ENCODE peak calls at places on chromosomes 5 and 9, in seven cellular contexts. Q is esophagus muscularis mucosa, H is GM12878, E is HepG2, M is upper lobe of left lung, X is ovary, R is stomach. P is an unnamed sample.

GRCh38 chr5:151459680-151460079 is 12.3 kb downstream of the SLC36A1 start:
- DNase-seq in E (no peak), Q (no peak), M (no peak), X (no peak), R (no peak), H (no peak), P (no peak)

GRCh38 chr5:151694035-151694485 is 7.3 kb upstream of the SPARC start:
- DNase-seq in E (peak; percentile 97), R (no peak), M (no peak), H (no peak), X (no peak), Q (no peak), P (no peak)

GRCh38 chr9:96057155-96057554 is 181.7 kb downstream of the ERCC6L2 start:
- DNase-seq in Q (no peak), X (no peak), R (no peak), M (no peak), H (no peak), E (no peak), P (no peak)

GRCh38 chr9:7549261-7549660 is 250.3 kb downstream of the DMAC1 start:
- DNase-seq in R (no peak), M (no peak), Q (no peak), H (no peak), E (no peak), X (no peak), P (no peak)

GRCh38 chr5:136636001-136636400 is 270.7 kb upstream of the TRPC7 start:
- DNase-seq in X (no peak), Q (no peak), R (no peak), H (no peak), M (no peak), E (no peak), P (no peak)

GRCh38 chr5:40999966-41000365 is 71.2 kb downstream of the MROH2B start:
- DNase-seq in H (no peak), R (no peak), Q (peak; percentile 50), M (no peak), X (no peak), E (no peak), P (no peak)

GRCh38 chr5:56305551-56305950 is 72.4 kb upstream of the ANKRD55 start:
- DNase-seq in E (no peak), H (no peak), R (no peak), Q (no peak), X (no peak), M (peak; percentile 7), P (no peak)

GRCh38 chr5:68285857-68286611 is 70.5 kb downstream of the PIK3R1 start:
- DNase-seq in E (peak; percentile 40), M (no peak), R (no peak), H (no peak), X (no peak), Q (no peak), P (no peak)

GRCh38 chr9:86413966-86414880 is 60.0 kb upstream of the TUT7 start:
- DNase-seq in H (no peak), R (no peak), M (no peak), X (no peak), Q (no peak), E (peak; percentile 25), P (no peak)

GRCh38 chr9:70043689-70044449 is at the start of gene MAMDC2:
- DNase-seq in H (no peak), R (peak; percentile 27), Q (peak; percentile 92), M (peak; percentile 89), X (peak; percentile 79), E (no peak), P (peak; percentile 54)

GRCh38 chr5:79318935-79319614 is 83.1 kb downstream of the JMY start:
- DNase-seq in M (no peak), H (no peak), E (no peak), R (no peak), Q (no peak), X (no peak), P (no peak)

GRCh38 chr9:121651295-121652036 is at the start of gene DAB2IP:
- DNase-seq in X (peak; percentile 82), R (peak; percentile 69), H (no peak), Q (no peak), E (no peak), M (peak; percentile 91), P (no peak)

GRCh38 chr5:14871084-14871572 is 450 bp downstream of the ANKH start:
- DNase-seq in R (no peak), X (peak; percentile 55), E (no peak), Q (no peak), H (no peak), M (peak; percentile 90), P (no peak)

GRCh38 chr9:28031521-28032177 is 458.4 kb upstream of the C9orf72 start:
- DNase-seq in M (no peak), Q (no peak), E (no peak), X (no peak), H (no peak), R (no peak), P (no peak)

GRCh38 chr5:134005415-134006118 is 792 bp upstream of the VDAC1 start:
- DNase-seq in Q (no peak), X (peak; percentile 72), H (no peak), M (peak; percentile 90), E (no peak), R (peak; percentile 50), P (no peak)

GRCh38 chr9:36971935-36972488 is 62.1 kb downstream of the PAX5 start:
- DNase-seq in X (no peak), H (no peak), R (no peak), Q (no peak), E (no peak), M (no peak), P (no peak)

GRCh38 chr5:2491846-2492245 is 259.6 kb downstream of the IRX2 start:
- DNase-seq in R (no peak), Q (no peak), M (no peak), X (no peak), H (no peak), E (no peak), P (no peak)

GRCh38 chr5:124343451-124343867 is 403.0 kb downstream of the ZNF608 start:
- DNase-seq in E (no peak), Q (no peak), X (no peak), M (no peak), H (no peak), R (no peak), P (no peak)

GRCh38 chr5:28648108-28648507 is 1609.7 kb upstream of the CDH9 start:
- DNase-seq in E (peak; percentile 1), R (no peak), H (no peak), X (no peak), M (no peak), Q (no peak), P (no peak)

GRCh38 chr9:88746744-88747398 is 211.9 kb downstream of the NXNL2 start:
- DNase-seq in R (no peak), H (no peak), E (no peak), M (peak; percentile 30), Q (peak; percentile 81), X (no peak), P (no peak)

GRCh38 chr5:102681403-102681983 is 73.6 kb upstream of the PAM start:
- DNase-seq in E (peak; percentile 46), R (peak; percentile 73), H (peak; percentile 3), Q (no peak), X (peak; percentile 47), M (no peak), P (peak; percentile 42)

GRCh38 chr5:139847091-139847490 is 51.5 kb downstream of the PSD2 start:
- DNase-seq in Q (no peak), X (peak; percentile 35), E (no peak), M (no peak), H (no peak), R (no peak), P (no peak)

GRCh38 chr5:148268556-148268955 is at the start of gene SPINK13:
- DNase-seq in E (peak; percentile 36), M (no peak), H (no peak), Q (no peak), R (peak; percentile 37), X (no peak), P (no peak)

GRCh38 chr5:56003179-56003578 is 8.4 kb upstream of the IL6ST start:
- DNase-seq in M (no peak), R (peak; percentile 68), H (no peak), E (peak; percentile 90), X (no peak), Q (no peak), P (no peak)

GRCh38 chr5:141050622-141051525 is at the start of gene PCDHB1:
- DNase-seq in E (no peak), X (no peak), R (no peak), M (no peak), Q (no peak), H (no peak), P (no peak)

DNA sequence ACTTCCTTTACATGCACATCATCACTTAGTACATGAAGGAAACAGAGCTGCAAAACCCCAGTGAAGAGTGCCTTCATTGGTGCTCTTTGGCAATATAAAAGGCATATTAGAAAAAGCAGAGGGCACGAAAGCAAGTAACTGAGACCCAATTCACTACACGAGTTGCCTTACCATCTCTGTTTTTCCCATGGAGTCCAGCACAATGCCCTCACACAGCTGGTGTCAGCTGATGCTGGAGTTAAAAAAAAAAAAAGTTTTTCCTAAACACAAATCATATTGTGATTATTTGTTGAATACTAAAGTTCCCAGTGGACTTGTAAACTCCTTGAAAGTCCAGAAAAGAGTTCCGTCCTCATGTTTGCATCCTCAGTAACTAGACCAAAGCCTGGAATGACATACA is 25.6 kb downstream of the MARCHF3 start:
- DNase-seq in M (no peak), H (no peak), X (no peak), R (no peak), Q (no peak), E (no peak), P (no peak)
- H3K27me3 ChIP-seq in M (no peaks in the 10 kb centered on the region), H (no peaks in the 10 kb centered on the region), X (no peaks in the 10 kb centered on the region), R (no peaks in the 10 kb centered on the region), Q (no peaks in the 10 kb centered on the region), E (no peaks in the 10 kb centered on the region), P (no peaks in the 10 kb centered on the region)

GRCh38 chr5:31383734-31384133 is 148.2 kb downstream of the DROSHA start:
- DNase-seq in E (no peak), M (no peak), X (no peak), R (no peak), Q (no peak), H (no peak), P (no peak)
- TF ChIP-seq EP300 in E (no peak), M (no peak), X (no peak), R (no peak), Q (no peak), H (no peak), P (no peak)

GRCh38 chr5:77213601-77214000 is 3.1 kb downstream of the PDE8B start:
- DNase-seq in X (no peak), E (no peak), Q (no peak), H (no peak), R (no peak), M (no peak), P (no peak)
- H3K27me3 ChIP-seq in X (no peaks in the 10 kb centered on the region), E (peaks cover 5% of the 10 kb centered on the region), Q (no peaks in the 10 kb centered on the region), H (peaks cover 13% of the 10 kb centered on the region), R (no peaks in the 10 kb centered on the region), M (peaks cover 4% of the 10 kb centered on the region), P (no peaks in the 10 kb centered on the region)

GRCh38 chr9:25808554-25808953 is 130.3 kb upstream of the TUSC1 start:
- DNase-seq in X (no peak), R (no peak), Q (no peak), H (no peak), E (no peak), M (no peak), P (no peak)
- TF ChIP-seq EP300 in X (no peak), R (no peak), Q (no peak), H (no peak), E (no peak), M (no peak), P (no peak)